ENCODE peak calls at places on chromosomes 2 and 18, in five cellular contexts. Z, K, C, D and B are unnamed samples. For H3K4me1, the result is how much of the 10 kb centered on the place peaks cover.

GRCh38 chr2:225310745-225311144 is 88.8 kb upstream of the NYAP2 start:
- DNase-seq in D (no peak), K (no peak), C (no peak), Z (no peak), B (no peak)

GRCh38 chr2:179764710-179765109 is 96.7 kb downstream of the ZNF385B start:
- DNase-seq in K (no peak), Z (no peak), D (no peak), C (no peak), B (no peak)

GRCh38 chr2:103166406-103167324 is 404.8 kb downstream of the TMEM182 start:
- DNase-seq in D (peak), K (no peak), Z (no peak), C (no peak), B (no peak)

GRCh38 chr18:77146249-77147080 is 13.9 kb upstream of the MBP start:
- DNase-seq in Z (no peak), K (no peak), D (no peak), C (no peak), B (no peak)

GRCh38 chr18:71047882-71048281 is 759.0 kb downstream of the SOCS6 start:
- DNase-seq in Z (no peak), K (no peak), C (no peak), D (no peak), B (no peak)

GRCh38 chr18:46224181-46224775 is 120.1 kb downstream of the HAUS1 start:
- DNase-seq in K (no peak), Z (no peak), C (no peak), D (no peak), B (no peak)

GRCh38 chr2:159073256-159073655 is 104.8 kb downstream of the TANC1 start:
- DNase-seq in C (no peak), Z (no peak), D (no peak), K (no peak), B (no peak)

GRCh38 chr2:151350579-151351195 is 6.7 kb upstream of the TNFAIP6 start:
- DNase-seq in K (no peak), Z (no peak), D (no peak), C (no peak), B (no peak)

GRCh38 chr2:42100696-42101585 is 53.1 kb downstream of the PKDCC start:
- DNase-seq in C (peak), D (peak), Z (peak), K (peak), B (no peak)

GRCh38 chr18:63161728-63162195 is 157.8 kb downstream of the BCL2 start:
- DNase-seq in C (peak), Z (no peak), D (peak), K (peak), B (peak)

GRCh38 chr18:63168287-63168686 is 151.3 kb downstream of the BCL2 start:
- DNase-seq in Z (no peak), C (no peak), D (no peak), K (no peak), B (peak)

GRCh38 chr18:63169853-63170252 is 149.7 kb downstream of the BCL2 start:
- DNase-seq in K (no peak), D (no peak), C (no peak), Z (no peak), B (no peak)

GRCh38 chr18:63162271-63163014 is 157.1 kb downstream of the BCL2 start:
- DNase-seq in K (no peak), Z (no peak), D (no peak), C (no peak), B (no peak)

DNA sequence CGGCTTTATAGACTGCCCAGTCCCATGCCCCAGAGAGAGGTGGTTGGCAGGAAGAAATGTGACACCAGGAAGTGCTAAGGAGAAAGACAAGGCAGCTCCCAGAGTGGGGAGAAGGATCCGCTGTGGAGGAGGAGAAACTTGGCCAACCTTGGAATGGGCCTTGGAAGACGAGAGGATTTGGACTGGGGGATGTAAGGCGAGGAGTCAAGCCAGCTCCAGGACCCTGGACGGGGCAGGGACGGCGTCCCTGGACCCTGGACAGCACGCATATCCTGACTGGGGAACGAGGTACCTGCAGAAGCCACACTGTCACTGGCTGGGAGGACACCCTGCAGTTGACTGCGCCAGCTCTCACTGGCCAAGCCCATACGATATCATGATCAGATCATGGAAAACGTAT is 153.4 kb downstream of the BCL2 start:
- DNase-seq in K (no peak), C (no peak), Z (no peak), D (no peak), B (no peak)
- H3K4me1 ChIP-seq in K (under half), C (under half), Z (under half), D (under half), B (under half)

DNA sequence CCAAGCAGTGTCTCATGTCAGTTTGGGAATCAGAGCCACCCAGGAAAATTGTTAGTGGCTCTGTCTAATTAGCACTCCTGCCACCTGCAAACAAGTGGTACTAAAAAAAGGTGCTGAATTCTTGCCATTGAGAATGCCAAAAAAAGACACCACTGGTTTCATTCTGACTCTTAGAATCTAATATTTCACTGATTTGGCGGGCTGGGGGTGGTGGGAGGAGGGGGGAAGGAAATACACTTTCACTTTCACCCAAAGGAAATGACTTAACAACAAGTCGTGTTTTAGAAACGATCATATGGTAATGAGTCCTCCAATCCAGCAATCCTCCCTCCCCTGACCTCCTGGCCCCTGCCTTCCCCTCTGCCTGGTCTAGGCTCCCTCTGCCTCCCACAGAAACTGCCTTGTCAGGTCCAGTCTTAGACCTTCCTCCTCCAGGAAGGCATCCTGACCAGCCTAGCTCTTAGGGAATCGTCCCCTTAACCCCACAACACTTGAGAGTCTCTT is 4.4 kb upstream of the KLHL29 start:
- DNase-seq in K (no peak), Z (no peak), D (no peak), C (peak), B (no peak)
- H3K27ac ChIP-seq in K (no peak), Z (no peak), D (no peak), C (no peak), B (peak)

DNA sequence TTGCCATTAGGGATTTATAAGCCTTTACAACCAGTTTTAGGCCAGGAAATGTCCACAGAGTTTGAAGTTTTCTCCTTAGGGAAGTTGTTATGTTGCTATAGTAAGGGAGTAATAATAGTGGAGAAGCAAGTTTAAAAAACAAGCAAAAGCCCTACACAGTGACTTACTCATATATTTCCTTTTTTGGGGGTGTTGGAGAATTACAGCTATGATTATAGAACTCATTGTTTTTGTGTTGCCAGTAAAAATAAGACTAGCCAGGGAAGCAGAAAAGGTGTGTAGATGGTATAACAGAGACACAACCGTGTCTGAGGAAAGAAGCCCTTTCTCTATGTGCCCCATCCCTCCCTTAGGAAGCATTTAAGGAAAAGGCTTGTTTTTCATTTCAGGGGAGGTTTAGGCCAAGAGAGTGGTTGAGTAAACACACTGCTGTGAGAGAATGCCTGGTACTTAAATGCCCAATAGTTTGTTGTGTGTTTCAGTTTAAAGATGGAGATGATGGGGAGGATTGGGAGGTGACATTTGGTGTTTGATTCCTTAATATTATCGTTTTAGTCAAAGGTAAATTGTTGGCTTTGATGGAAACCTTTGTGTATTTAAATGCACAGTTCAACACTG is 2.4 kb downstream of the VAPA start:
- DNase-seq in D (no peak), K (no peak), C (no peak), Z (peak), B (no peak)
- H3K4me3 ChIP-seq in D (peak), K (peak), C (peak), Z (peak), B (peak)

DNA sequence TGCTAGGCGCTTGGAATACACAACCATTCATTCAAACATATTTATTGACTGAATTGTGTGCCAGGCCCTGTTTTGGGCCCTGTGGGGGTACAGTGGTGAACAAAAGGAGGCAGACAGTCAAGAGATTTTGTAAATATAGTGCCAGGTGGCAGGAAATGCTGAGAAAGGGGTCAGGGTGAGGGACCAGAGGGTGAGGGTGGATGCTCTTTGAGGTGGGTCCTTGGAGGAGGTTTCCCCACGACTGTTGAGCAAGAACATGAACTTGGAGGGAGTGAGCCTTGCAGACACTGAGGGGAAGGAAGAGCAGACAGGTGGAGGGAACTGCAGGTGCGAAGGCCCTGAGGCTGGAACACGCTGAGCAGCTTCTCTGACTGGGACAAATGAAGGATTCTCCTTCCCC is 40.7 kb downstream of the ODC1 start:
- DNase-seq in C (no peak), D (no peak), K (no peak), Z (no peak), B (no peak)
- H3K4me1 ChIP-seq in C (under half), D (under half), K (under half), Z (under half), B (half or more)

DNA sequence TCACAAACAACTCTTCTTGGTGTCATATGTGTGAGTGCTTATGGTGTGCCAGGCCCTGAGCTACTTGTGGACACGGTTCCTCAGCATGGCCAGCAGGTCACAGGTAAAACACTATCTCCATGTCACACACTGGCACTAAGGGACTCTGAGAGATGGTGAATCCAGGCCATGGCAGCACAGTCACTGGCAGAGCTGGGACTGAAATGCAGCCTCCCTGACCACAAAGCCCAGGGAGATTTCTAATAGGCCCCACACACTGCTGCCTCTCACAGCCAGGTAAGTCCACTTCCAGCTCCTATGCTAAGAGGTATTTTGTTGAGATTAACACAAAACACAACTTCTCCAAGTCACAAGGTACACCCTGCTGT is 92.0 kb downstream of the ACTR2 start:
- DNase-seq in C (no peak), D (no peak), K (no peak), Z (no peak), B (no peak)
- H3K27ac ChIP-seq in C (no peak), D (peak), K (no peak), Z (no peak), B (no peak)

GRCh38 chr18:21459706-21460286 is 140.7 kb downstream of the ESCO1 start:
- DNase-seq in K (no peak), C (no peak), Z (no peak), D (no peak), B (no peak)

GRCh38 chr18:21457179-21457535 is 143.3 kb downstream of the ESCO1 start:
- DNase-seq in D (no peak), Z (no peak), C (no peak), K (no peak), B (no peak)

GRCh38 chr18:21458788-21459187 is 141.7 kb downstream of the ESCO1 start:
- DNase-seq in D (no peak), C (no peak), K (no peak), Z (no peak), B (no peak)

GRCh38 chr18:21456428-21457178 is 143.9 kb downstream of the ESCO1 start:
- DNase-seq in D (no peak), K (no peak), C (no peak), Z (no peak), B (no peak)

DNA sequence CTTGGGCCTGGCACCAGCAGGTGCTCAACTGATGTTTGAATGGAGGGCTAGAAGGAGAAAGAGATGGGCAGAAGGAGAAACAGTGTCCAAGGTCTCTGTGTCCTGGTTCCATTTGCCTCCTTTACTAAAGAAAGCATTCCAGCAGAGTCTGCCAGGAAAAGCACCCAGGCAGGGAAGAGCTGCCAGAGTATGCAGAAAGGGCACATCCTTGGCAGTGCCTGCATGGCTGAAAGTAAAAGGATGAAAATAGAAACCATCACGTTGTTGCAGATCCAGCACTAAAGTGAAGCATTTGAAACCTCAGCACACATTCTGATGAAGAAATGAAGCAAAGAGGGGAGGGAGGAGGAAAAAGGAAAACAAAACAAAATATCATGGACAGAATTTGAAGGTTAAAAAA is 142.2 kb downstream of the ESCO1 start:
- DNase-seq in C (peak), Z (no peak), D (no peak), K (no peak), B (no peak)
- H3K4me3 ChIP-seq in C (no peak), Z (no peak), D (no peak), K (no peak), B (no peak)

DNA sequence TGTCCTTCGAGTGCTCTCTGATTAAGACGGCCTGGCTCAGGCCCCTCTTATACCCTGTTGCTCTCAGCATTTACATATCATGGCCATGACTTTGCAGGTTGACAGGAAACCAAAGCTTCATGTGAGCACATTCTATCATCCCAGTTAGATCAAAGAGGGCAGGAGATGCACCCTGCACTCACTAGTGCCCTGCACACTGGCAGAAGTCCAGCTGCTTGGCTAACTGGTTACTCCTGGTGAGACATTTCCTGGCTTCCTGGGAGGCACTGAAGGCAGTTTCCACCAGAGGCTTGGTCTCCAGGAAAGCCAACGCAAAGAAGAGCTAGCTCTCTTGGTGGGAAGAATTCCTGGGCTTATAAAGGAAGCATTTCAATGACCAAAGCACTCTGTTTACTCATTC is 66.3 kb downstream of the LIPG start:
- DNase-seq in Z (no peak), D (no peak), K (no peak), C (no peak), B (no peak)
- H3K4me1 ChIP-seq in Z (under half), D (under half), K (under half), C (under half), B (under half)

GRCh38 chr2:222672068-222672401 is 577 bp downstream of the MOGAT1 start:
- DNase-seq in Z (peak), D (no peak), C (no peak), K (no peak), B (no peak)
- H3K27ac ChIP-seq in Z (no peak), D (no peak), C (no peak), K (no peak), B (no peak)

DNA sequence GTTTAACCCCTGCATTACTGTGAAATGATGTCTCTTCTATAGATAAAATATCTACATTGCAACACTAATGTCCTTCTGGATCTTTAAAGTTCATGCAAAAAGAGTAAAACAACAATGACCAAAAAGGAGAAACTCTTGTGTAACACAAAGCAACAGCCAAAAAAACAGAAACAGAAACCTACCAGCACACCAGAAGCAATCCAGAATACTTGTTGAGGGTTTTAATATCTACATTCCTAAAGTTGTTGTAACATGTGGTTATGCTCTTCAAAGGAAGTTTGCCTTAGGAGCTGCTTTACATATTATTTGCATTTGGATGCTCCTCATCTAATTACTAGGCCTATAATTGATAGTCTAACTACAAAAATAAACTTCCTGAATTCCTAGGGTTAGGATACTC is 157.2 kb downstream of the BABAM2 start:
- DNase-seq in K (no peak), C (no peak), D (no peak), Z (no peak), B (no peak)
- H3K4me3 ChIP-seq in K (no peak), C (no peak), D (no peak), Z (no peak), B (no peak)